ENCODE peak calls at places on chromosomes 12 and 14, in ten cellular contexts. P is cardiac muscle cell, B is aorta, A is IMR-90, E is body of pancreas, D is lower lobe of right lung, Y is right cardiac atrium, C is adrenal gland, Z is fibroblast of lung, T is left lung. H is an unnamed sample.
A peak's percentile ranks its signal among the peaks of the same experiment; 100 is the strongest.

GRCh38 chr12:958449-959123 is 9.1 kb upstream of the RAD52 start:
- DNase-seq in A (no peak), Y (no peak), E (no peak), P (peak; percentile 27), B (no peak), D (no peak), C (no peak), Z (no peak), T (no peak), H (no peak)

GRCh38 chr12:88111074-88111652 is 30.7 kb downstream of the CEP290 start:
- DNase-seq in Z (peak; percentile 71), P (peak; percentile 63), C (no peak), E (no peak), D (no peak), T (no peak), Y (no peak), A (peak; percentile 56), B (no peak), H (no peak)

GRCh38 chr12:11730299-11731041 is 81.0 kb downstream of the ETV6 start:
- DNase-seq in Y (no peak), C (no peak), E (peak; percentile 82), T (no peak), D (peak; percentile 54), Z (no peak), B (no peak), A (no peak), P (no peak), H (no peak)

GRCh38 chr12:104439137-104439536 is 17.6 kb upstream of the CHST11 start:
- DNase-seq in P (no peak), Y (no peak), E (no peak), D (no peak), C (no peak), Z (no peak), T (no peak), A (no peak), B (no peak), H (no peak)

GRCh38 chr14:30608533-30609006 is 13.5 kb upstream of the SCFD1 start:
- DNase-seq in A (peak; percentile 59), C (no peak), D (no peak), Y (no peak), B (no peak), E (no peak), T (no peak), P (peak; percentile 15), Z (peak; percentile 44), H (no peak)

GRCh38 chr14:87461704-87462103 is 531.3 kb downstream of the GALC start:
- DNase-seq in C (no peak), Y (no peak), B (no peak), T (no peak), A (no peak), P (no peak), Z (no peak), D (no peak), E (no peak), H (no peak)

GRCh38 chr14:76811561-76811960 is 1.1 kb downstream of the ANGEL1 start:
- DNase-seq in B (no peak), A (peak; percentile 52), P (no peak), E (no peak), D (no peak), Y (no peak), C (no peak), T (no peak), Z (no peak), H (no peak)

GRCh38 chr14:56678838-56679237 is 99.2 kb downstream of the TMEM260 start:
- DNase-seq in P (no peak), T (no peak), Z (no peak), Y (no peak), A (no peak), B (no peak), C (no peak), D (no peak), E (no peak), H (no peak)

GRCh38 chr14:77208266-77208978 is 26.8 kb downstream of the TMEM63C start:
- DNase-seq in T (peak; percentile 65), E (peak; percentile 78), C (peak; percentile 71), Z (peak; percentile 59), Y (peak; percentile 89), P (peak; percentile 76), D (peak; percentile 74), A (peak; percentile 53), B (peak; percentile 91), H (no peak)

GRCh38 chr12:46049665-46050064 is 59.3 kb upstream of the SCAF11 start:
- DNase-seq in D (no peak), Y (no peak), P (peak; percentile 2), A (no peak), Z (no peak), C (no peak), T (no peak), B (no peak), E (no peak), H (no peak)

GRCh38 chr14:67619446-67620216 is at the start of gene ARG2:
- DNase-seq in Z (peak; percentile 91), Y (peak; percentile 99), D (peak; percentile 100), C (peak; percentile 98), E (peak; percentile 99), B (peak; percentile 100), T (peak; percentile 100), A (peak; percentile 91), P (peak; percentile 95), H (peak; percentile 95)

DNA sequence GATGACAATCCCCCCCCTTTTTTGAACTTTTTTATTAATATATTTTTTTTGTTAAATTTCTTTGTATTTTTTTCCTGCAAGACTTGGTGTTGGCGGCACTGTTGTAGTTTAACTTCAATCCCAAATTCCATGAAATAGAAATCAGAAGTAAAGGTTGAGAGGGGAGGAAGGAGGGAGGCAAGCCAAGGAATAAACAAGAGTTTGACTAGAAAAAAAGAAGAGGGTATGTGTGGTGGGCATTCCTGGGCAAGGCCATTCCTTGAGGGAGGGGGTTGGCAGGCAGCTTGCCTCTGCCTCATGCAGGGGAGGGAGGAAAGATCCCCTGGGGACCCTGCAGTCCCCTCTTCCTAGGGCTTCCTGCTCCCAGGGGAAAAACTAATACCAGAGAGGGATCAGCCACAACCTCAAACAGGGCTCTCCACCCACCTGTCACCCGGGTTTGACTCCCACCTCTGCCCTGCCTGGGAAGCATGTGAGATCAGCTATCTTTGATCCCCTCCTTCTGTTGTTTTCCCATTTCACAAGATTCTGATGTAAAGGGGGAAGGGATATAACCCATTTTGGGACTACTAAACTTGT is 519 bp upstream of the AP1G2 start:
- DNase-seq in C (no peak), Z (no peak), D (no peak), T (no peak), B (no peak), E (no peak), Y (no peak), A (no peak), P (no peak), H (no peak)
- H3K27ac ChIP-seq in C (peak overlapping the region; percentile 73), Z (no peak overlapping the region), D (peak overlapping the region; percentile 76), T (peak overlapping the region; percentile 26), B (no peak overlapping the region), E (no peak overlapping the region), Y (no peak overlapping the region), A (no peak overlapping the region), P (peak overlapping the region; percentile 11), H (peak overlapping the region; percentile 81)

DNA sequence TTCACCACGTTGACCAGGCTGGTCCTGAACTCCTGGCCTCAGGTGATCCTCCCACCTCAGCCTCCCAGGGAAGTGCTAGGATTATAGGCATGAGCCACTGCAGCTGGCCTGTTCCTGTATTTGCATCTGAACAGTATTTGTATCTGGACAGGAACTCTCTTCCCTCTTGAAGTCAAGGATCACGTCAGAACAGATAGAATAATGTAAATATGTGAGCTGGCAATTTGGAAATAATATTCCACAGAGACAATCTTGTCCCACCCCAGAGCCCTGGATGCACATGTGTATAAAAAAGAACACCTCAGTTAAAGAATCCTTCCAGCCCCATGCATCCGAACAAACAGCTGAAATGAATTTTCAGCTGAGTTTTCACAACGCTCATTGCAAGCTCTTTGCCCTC is 118.3 kb downstream of the VEZT start:
- DNase-seq in Y (no peak), B (no peak), P (no peak), E (no peak), T (no peak), Z (peak; percentile 47), D (no peak), C (no peak), A (peak; percentile 51), H (no peak)
- H3K4me3 ChIP-seq in Y (no peak overlapping the region), B (no peak overlapping the region), P (no peak overlapping the region), E (no peak overlapping the region), T (no peak overlapping the region), Z (no peak overlapping the region), D (no peak overlapping the region), C (no peak overlapping the region), A (no peak overlapping the region), H (no peak overlapping the region)

DNA sequence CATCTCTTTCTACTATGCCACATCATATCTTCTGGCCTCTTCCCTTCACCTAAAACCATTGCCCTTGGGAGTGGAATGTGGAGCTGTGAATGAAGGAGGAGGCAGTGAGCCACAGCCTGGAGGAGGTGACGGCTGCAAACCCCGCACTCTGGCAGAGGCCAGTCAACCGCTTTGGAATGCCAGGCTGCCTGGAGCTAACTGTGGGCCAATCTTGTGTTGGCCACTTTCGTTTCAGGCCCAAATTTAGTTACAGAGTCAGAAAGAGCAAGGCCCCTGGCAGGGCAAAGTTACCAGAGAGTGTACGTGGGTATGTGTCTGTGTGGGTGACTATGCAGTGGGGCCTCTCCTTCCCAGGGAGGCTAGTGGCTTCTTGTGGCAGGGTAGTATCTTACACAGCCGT is 40.1 kb downstream of the CACNA1C start:
- DNase-seq in C (no peak), P (peak; percentile 50), Y (peak; percentile 71), Z (no peak), B (peak; percentile 89), A (peak; percentile 36), E (no peak), T (no peak), D (no peak), H (no peak)
- H3K27ac ChIP-seq in C (no peak overlapping the region), P (no peak overlapping the region), Y (peak overlapping the region; percentile 61), Z (no peak overlapping the region), B (peak overlapping the region; percentile 69), A (no peak overlapping the region), E (no peak overlapping the region), T (no peak overlapping the region), D (no peak overlapping the region), H (no peak overlapping the region)

DNA sequence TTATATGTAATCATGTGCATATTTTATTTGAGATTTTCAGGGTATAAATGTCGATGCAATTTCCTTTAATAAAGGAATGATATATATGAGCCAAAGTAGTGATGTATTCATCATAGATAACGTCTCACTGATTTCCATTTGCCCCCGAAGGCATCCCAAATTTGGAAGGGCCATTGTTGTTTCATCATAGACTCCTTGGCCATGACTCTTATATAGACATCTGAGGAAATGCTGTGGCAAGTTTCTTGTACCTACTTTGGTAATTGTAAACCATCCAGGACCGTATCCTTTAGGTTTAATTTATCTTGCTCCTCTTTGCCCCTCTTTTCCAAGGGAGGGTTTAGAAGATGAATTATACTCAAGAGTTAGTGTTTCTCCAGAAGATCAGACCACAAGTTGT is 84.7 kb downstream of the SAMD4A start:
- DNase-seq in Y (no peak), A (no peak), B (no peak), Z (no peak), E (no peak), T (no peak), C (no peak), D (no peak), P (no peak), H (no peak)
- H3K4me3 ChIP-seq in Y (peak overlapping the region; percentile 38), A (no peak overlapping the region), B (no peak overlapping the region), Z (no peak overlapping the region), E (no peak overlapping the region), T (no peak overlapping the region), C (no peak overlapping the region), D (no peak overlapping the region), P (no peak overlapping the region), H (no peak overlapping the region)

H was measured in dorsolateral prefrontal cortex.